ENCODE peak calls at places on chromosomes 13 and 19, in seven cellular contexts. I is HepG2, Z is GM13977, K is IMR-90, X is transverse colon, D is breast epithelium, Y is cardiac muscle cell. C is an unnamed sample.

GRCh38 chr13:21676611-21677021 is 5.7 kb downstream of the FGF9 start:
- DNase-seq in Z (peak; percentile 25), Y (peak; percentile 62), D (no peak), X (peak; percentile 42), I (no peak), K (no peak), C (no peak)

GRCh38 chr13:99657848-99658265 is 156.6 kb downstream of the TM9SF2 start:
- DNase-seq in X (no peak), I (no peak), Y (peak; percentile 32), D (no peak), Z (no peak), K (no peak), C (no peak)

GRCh38 chr13:20473139-20473538 is 52.5 kb downstream of the CRYL1 start:
- DNase-seq in D (no peak), Y (no peak), K (peak; percentile 42), X (no peak), I (no peak), Z (no peak), C (no peak)

GRCh38 chr13:87089391-87089790 is 581.8 kb upstream of the SLITRK5 start:
- DNase-seq in Z (no peak), D (no peak), I (no peak), X (no peak), Y (no peak), K (peak; percentile 95), C (no peak)

GRCh38 chr19:7159105-7159933 is 89.8 kb downstream of the ZNF557 start:
- DNase-seq in K (peak; percentile 95), Z (no peak), X (peak; percentile 40), D (no peak), Y (peak; percentile 48), I (no peak), C (peak; percentile 79)

GRCh38 chr19:42279902-42280760 is 11.1 kb downstream of the CIC start:
- DNase-seq in Y (peak; percentile 93), D (peak; percentile 91), K (peak; percentile 83), X (peak; percentile 89), I (peak; percentile 79), Z (peak; percentile 97), C (peak; percentile 87)

GRCh38 chr19:8329993-8330392 is 8.7 kb downstream of the RPS28 start:
- DNase-seq in Z (no peak), Y (no peak), D (no peak), K (no peak), I (no peak), X (no peak), C (no peak)

GRCh38 chr13:113058129-113058987 is 47.2 kb upstream of the F7 start:
- DNase-seq in K (no peak), I (no peak), Y (no peak), X (no peak), Z (no peak), D (no peak), C (no peak)

GRCh38 chr13:49791753-49792549 is 531 bp downstream of the KPNA3 start:
- DNase-seq in I (no peak), X (peak; percentile 58), D (peak; percentile 41), Y (peak; percentile 49), K (peak; percentile 36), Z (peak; percentile 55), C (no peak)

GRCh38 chr13:93539914-93540313 is 313.3 kb downstream of the GPC6 start:
- DNase-seq in K (no peak), Z (no peak), I (peak; percentile 53), D (no peak), X (no peak), Y (no peak), C (no peak)

GRCh38 chr13:24365191-24365590 is 55.8 kb downstream of the C1QTNF9 start:
- DNase-seq in X (no peak), Y (no peak), K (no peak), Z (no peak), I (no peak), D (no peak), C (no peak)

GRCh38 chr13:98822238-98822606 is 69.8 kb upstream of the SLC15A1 start:
- DNase-seq in Z (no peak), X (no peak), K (peak; percentile 20), D (no peak), I (no peak), Y (peak; percentile 9), C (no peak)

GRCh38 chr13:94607939-94608338 is 6.3 kb downstream of the GPR180 start:
- DNase-seq in Z (no peak), D (no peak), I (no peak), X (no peak), K (peak; percentile 29), Y (no peak), C (no peak)

GRCh38 chr19:42095814-42096230 is 19.9 kb downstream of the ZNF574 start:
- DNase-seq in D (no peak), I (no peak), Y (peak; percentile 29), X (no peak), Z (no peak), K (no peak), C (no peak)

GRCh38 chr13:50119593-50119992 is 104.3 kb downstream of the KCNRG start:
- DNase-seq in Y (peak; percentile 19), K (peak; percentile 53), X (no peak), D (no peak), I (no peak), Z (no peak), C (no peak)

GRCh38 chr19:33134571-33135041 is 2.7 kb downstream of the WDR88 start:
- DNase-seq in I (no peak), K (no peak), Y (no peak), X (no peak), Z (peak; percentile 64), D (no peak), C (no peak)

GRCh38 chr13:33183431-33184130 is 102.0 kb downstream of the STARD13 start:
- DNase-seq in X (no peak), Z (no peak), K (peak; percentile 77), I (no peak), D (no peak), Y (no peak), C (no peak)

GRCh38 chr13:111489301-111489700 is 168.9 kb downstream of the TEX29 start:
- DNase-seq in I (no peak), Z (no peak), K (no peak), X (no peak), D (no peak), Y (no peak), C (no peak)

GRCh38 chr19:4622695-4623421 is 16.5 kb upstream of the TNFAIP8L1 start:
- DNase-seq in D (no peak), I (peak; percentile 50), Y (peak; percentile 59), X (no peak), Z (no peak), K (no peak), C (no peak)

GRCh38 chr19:54517483-54517882 is 14.9 kb downstream of the LAIR2 start:
- DNase-seq in Z (peak; percentile 73), X (peak; percentile 37), I (peak; percentile 52), D (peak; percentile 19), K (peak; percentile 2), Y (peak; percentile 52), C (no peak)

GRCh38 chr19:55441319-55441691 is 1.8 kb downstream of the SHISA7 start:
- DNase-seq in X (no peak), D (no peak), Y (no peak), I (no peak), Z (no peak), K (no peak), C (no peak)

GRCh38 chr19:19304186-19304975 is 15.9 kb downstream of the SUGP1 start:
- DNase-seq in D (no peak), Y (no peak), K (no peak), X (no peak), I (no peak), Z (no peak), C (no peak)

GRCh38 chr13:65803706-65804392 is 1426.3 kb downstream of the PCDH9 start:
- DNase-seq in X (no peak), K (no peak), Y (no peak), D (no peak), I (no peak), Z (no peak), C (no peak)

GRCh38 chr13:80047406-80047805 is 293.5 kb downstream of the SPRY2 start:
- DNase-seq in D (no peak), X (no peak), K (peak; percentile 69), Z (no peak), I (no peak), Y (no peak), C (no peak)

GRCh38 chr19:16943942-16944625 is 55.3 kb downstream of the F2RL3 start:
- DNase-seq in I (no peak), Y (no peak), K (no peak), D (no peak), X (no peak), Z (no peak), C (no peak)
- TF ChIP-seq CTCF in I (no peak), Y (no peak), K (no peak), D (no peak), X (no peak), Z (no peak), C (no peak)

GRCh38 chr13:31174018-31174417 is 12.3 kb upstream of the HSPH1 start:
- DNase-seq in K (peak; percentile 77), X (no peak), D (no peak), Z (no peak), Y (no peak), I (peak; percentile 38), C (no peak)
- TF ChIP-seq CTCF in K (peak; percentile 64), X (no peak), D (no peak), Z (no peak), Y (peak; percentile 43), I (peak; percentile 43), C (no peak)

DNA sequence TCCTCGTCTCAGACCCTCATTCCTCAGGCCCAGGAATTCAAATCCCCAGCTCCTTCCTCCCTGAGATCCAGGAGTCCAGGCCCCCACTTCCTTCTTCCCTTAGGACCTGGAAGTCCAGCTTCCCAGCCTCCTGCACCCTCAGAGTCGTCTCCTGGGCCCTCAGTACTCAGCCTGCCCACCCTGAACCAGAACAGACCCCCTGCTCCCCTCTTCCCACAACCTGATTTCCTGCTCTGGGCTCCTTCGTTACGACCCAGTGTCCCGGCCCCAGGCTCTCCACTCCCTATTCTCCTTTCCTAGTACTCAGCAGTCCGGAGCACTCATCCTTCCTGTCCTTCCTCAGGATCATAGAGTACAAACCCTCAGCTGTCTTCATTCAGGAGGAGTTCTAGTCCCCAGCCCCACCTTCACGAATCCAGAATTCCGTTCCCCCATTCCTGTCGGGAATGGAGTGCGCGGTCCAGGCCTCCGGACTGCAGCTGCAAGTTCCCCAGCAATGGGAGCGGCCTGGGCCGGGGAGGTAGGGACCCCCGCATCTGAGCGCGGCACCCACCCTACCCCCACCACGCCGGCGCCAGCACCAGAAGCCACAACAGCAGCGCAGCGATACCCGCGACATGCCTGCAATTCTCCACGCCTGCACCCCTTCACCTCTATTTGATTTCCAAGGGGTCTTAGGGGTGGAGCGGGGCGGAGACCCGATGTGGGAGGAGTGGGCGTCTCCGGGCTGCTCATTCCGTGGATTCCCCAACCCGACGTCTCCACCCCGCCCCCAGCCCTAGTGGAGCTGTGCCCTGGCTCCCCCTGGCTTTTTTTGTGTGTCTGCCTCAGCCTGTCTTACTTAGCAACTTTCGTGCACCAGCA is 12.7 kb downstream of the EGLN2 start:
- DNase-seq in D (no peak), I (no peak), X (no peak), K (no peak), Z (no peak), Y (peak; percentile 42), C (no peak)
- TF ChIP-seq CTCF in D (no peak), I (no peak), X (no peak), K (no peak), Z (peak; percentile 20), Y (peak; percentile 5), C (no peak)

DNA sequence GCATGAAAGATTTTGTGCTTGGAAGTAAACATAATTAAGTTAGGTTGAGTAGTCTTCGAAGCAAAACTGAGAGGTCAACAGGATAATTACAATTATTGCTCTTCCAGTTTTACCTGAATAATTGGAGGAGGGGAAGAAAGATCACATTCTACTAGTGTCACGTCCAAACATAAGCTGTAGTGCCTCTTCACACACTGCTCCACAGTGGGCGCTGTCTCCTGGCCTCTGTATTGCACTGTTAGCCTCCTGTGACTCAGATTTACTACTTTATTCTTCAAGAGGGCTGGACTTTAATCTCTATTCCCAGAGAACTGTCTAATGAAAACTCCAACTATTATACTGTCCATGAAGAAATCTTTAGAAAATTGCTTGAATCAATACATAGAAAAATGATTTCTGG is 62.9 kb downstream of the TRPC4 start:
- DNase-seq in I (no peak), K (no peak), Z (no peak), D (no peak), X (no peak), Y (no peak), C (no peak)
- TF ChIP-seq CTCF in I (no peak), K (no peak), Z (no peak), D (no peak), X (no peak), Y (no peak), C (no peak)